ENCODE peak calls at places on chromosome 14, in six cellular contexts. R is GM12878, E is H1, G is HepG2, C is K562, V is SK-N-SH. X is an unnamed sample.
A peak's percentile ranks its signal among the peaks of the same experiment; 100 is the strongest.

GRCh38 chr14:22465201-22465835 is 123.7 kb downstream of the DAD1 start:
- DNase-seq in R (no peak), E (no peak), G (no peak), C (no peak), V (no peak), X (no peak)

GRCh38 chr14:104385189-104386135 is 194.1 kb upstream of the C14orf180 start:
- DNase-seq in R (no peak), E (no peak), G (no peak), C (no peak), V (no peak), X (no peak)

GRCh38 chr14:30681752-30682355 is 59.7 kb downstream of the SCFD1 start:
- DNase-seq in R (no peak), E (no peak), G (peak; percentile 57), C (peak; percentile 7), V (peak; percentile 26), X (no peak)

GRCh38 chr14:98198385-98198784 is 1073.6 kb downstream of the BCL11B start:
- DNase-seq in R (no peak), E (no peak), G (no peak), C (no peak), V (no peak), X (no peak)

GRCh38 chr14:105173901-105174894 is 5.6 kb upstream of the JAG2 start:
- DNase-seq in R (no peak), E (no peak), G (no peak), C (no peak), V (no peak), X (peak; percentile 59)

GRCh38 chr14:28097585-28097984 is 669.0 kb upstream of the FOXG1 start:
- DNase-seq in R (no peak), E (no peak), G (no peak), C (no peak), V (peak; percentile 7), X (no peak)

GRCh38 chr14:19874842-19875241 is at the start of gene OR4K2:
- DNase-seq in R (no peak), E (no peak), G (no peak), C (no peak), V (no peak), X (no peak)

GRCh38 chr14:37585971-37586759 is 8.9 kb downstream of the FOXA1 start:
- DNase-seq in R (no peak), E (no peak), G (no peak), C (no peak), V (no peak), X (no peak)

GRCh38 chr14:65357091-65357490 is 55.4 kb upstream of the FUT8 start:
- DNase-seq in R (no peak), E (no peak), G (no peak), C (no peak), V (no peak), X (no peak)

GRCh38 chr14:64979336-64980074 is 7.2 kb upstream of the FNTB start:
- DNase-seq in R (no peak), E (no peak), G (no peak), C (no peak), V (no peak), X (no peak)

GRCh38 chr14:22871200-22871961 is at the start of gene LRP10:
- DNase-seq in R (peak; percentile 78), E (peak; percentile 94), G (peak; percentile 95), C (peak; percentile 94), V (peak; percentile 93), X (peak; percentile 80)

GRCh38 chr14:102408729-102409128 is 46.0 kb downstream of the TECPR2 start:
- DNase-seq in R (no peak), E (no peak), G (no peak), C (no peak), V (no peak), X (no peak)

GRCh38 chr14:54709867-54710266 is 142.9 kb downstream of the SAMD4A start:
- DNase-seq in R (no peak), E (no peak), G (peak; percentile 17), C (no peak), V (no peak), X (no peak)

DNA sequence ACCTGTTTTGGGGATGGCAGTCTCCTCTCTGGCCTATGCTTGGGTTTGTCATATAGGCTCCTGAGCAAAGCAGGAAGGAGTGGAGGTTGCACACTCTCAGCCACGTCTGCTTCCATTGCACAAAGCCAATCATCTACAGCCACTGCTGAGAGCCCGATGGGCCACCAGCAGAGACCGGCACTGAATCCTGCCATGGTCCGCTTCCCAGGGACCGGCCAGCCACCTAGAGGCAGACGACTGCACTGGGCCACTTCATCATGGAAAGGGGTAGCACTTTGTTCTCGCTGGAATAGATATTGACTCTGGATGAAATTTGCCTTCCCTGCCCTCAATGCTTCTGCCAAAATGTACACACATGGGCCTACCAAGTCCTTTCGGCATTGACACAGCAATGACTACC is 22.3 kb downstream of the DLK1 start:
- DNase-seq in R (no peak), E (no peak), G (no peak), C (no peak), V (no peak), X (no peak)
- TF ChIP-seq CTCF in R (no peak), E (peak; percentile 34), G (peak; percentile 12), C (peak; percentile 15), V (no peak), X (no peak)

DNA sequence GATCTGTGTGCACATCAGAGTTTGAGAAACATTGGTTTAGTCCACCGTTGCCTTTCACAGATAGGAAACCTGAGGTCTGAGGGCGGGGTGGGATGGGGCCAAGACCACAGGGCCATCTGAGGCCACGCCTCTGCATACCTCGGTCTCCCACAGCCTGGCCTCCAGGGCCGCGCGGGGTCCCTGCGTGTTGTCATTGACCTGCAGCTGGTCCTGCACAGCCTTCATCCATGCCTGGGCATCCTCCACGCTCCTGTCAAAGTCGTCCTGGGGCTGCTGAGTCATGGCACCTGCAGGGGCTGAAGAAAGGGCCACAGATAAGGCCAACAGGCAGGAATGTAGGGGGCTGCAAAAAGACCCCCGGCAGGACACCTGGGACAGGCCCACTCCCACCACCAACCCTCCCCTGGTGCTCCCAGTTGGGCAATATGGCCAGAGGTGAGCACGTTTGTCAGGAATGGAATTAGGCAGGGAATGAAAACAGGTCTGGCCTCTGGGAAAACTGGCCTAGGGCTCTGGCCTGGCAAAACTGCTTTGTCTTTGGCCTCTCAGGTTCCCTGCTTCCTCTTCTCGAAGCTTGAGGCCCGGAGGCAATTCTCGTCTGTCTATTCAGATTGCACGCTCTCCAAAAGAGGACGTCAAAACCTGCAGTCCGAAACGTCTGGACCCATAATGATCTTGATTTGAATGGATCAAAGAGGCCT is 40.8 kb downstream of the SYNE3 start:
- DNase-seq in R (no peak), E (no peak), G (no peak), C (no peak), V (no peak), X (no peak)
- TF ChIP-seq GABPA in R (no peak), E (no peak), G (no peak), C (no peak), V (no peak), X (no peak)

GRCh38 chr14:95835331-95835730 is 41.3 kb upstream of the TUNAR start:
- DNase-seq in R (no peak), E (peak; percentile 26), G (peak; percentile 5), C (no peak), V (no peak), X (peak; percentile 22)

GRCh38 chr14:95834491-95834890 is 42.1 kb upstream of the TUNAR start:
- DNase-seq in R (no peak), E (no peak), G (no peak), C (no peak), V (no peak), X (no peak)

GRCh38 chr14:95832012-95832411 is 44.6 kb upstream of the TUNAR start:
- DNase-seq in R (no peak), E (peak; percentile 52), G (no peak), C (no peak), V (no peak), X (no peak)

GRCh38 chr14:95831041-95831440 is 45.6 kb upstream of the TUNAR start:
- DNase-seq in R (no peak), E (peak; percentile 13), G (no peak), C (no peak), V (no peak), X (no peak)

DNA sequence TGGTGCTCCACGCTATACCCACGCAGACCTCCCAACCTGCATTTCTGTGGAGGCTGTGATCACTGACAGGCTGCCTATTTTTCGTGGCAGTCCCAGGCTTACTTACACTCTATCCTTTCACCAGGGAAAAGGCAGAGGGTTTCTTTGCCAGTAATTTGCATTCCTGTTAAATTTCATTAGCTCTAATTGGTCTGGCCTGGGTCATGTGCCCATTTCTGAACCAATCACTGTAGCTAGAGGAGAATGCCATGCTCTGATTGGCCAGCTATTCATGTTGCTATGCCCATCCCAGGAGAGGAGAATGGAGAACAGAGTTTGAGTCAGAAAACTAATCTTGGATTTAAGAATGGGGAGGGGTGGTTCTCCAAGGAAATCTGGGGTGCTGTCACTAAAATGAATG is 43.2 kb upstream of the TUNAR start:
- DNase-seq in R (no peak), E (no peak), G (no peak), C (peak; percentile 9), V (peak; percentile 25), X (no peak)
- H3K27ac ChIP-seq in R (no peak overlapping the region), E (no peak overlapping the region), G (no peak overlapping the region), C (no peak overlapping the region), V (no peak overlapping the region), X (no peak overlapping the region)

GRCh38 chr14:100827140-100827517 is 1.2 kb downstream of the MEG3 start:
- DNase-seq in R (no peak), E (no peak), G (no peak), C (no peak), V (no peak), X (no peak)

GRCh38 chr14:100826371-100827139 is 637 bp downstream of the MEG3 start:
- DNase-seq in R (no peak), E (no peak), G (no peak), C (no peak), V (no peak), X (no peak)

GRCh38 chr14:100828448-100828834 is 2.5 kb downstream of the MEG3 start:
- DNase-seq in R (no peak), E (no peak), G (no peak), C (no peak), V (no peak), X (no peak)

GRCh38 chr14:100825691-100826331 is at the start of gene MEG3:
- DNase-seq in R (no peak), E (no peak), G (no peak), C (no peak), V (no peak), X (no peak)

DNA sequence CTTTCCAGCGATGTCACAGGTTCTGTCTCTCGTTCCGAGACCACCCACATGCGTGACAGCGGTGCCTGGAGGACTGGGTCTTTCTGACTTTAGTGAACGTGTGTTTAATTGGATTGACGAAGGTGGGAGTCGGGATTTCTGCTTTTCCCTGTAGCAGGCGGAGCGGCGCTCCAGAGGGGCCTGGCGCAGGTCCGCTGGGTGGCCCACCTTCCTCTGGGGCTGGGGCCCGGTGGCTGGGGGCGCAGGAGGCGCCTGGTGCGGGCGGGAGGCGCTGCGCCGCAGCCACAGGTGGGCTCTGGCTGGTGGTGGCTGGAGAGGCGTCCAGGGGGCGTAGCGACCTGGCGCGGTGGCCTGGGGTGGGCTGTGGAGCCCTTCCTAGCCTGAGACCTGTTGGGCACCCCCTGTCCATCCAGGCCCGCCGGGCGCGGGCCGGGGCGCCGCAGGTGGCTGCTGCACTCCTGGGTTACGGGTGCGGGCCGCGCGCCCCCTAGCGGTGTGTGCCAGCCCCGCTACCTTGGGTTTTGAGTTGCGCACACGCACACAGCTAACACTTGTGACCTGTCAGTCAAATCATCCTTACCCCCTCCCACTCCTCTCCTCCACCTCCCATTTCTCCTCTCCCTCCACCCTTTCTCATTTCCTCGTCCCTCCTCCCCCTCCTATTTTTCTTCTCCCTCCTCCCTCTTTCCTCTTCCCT is 2.0 kb downstream of the MEG3 start:
- DNase-seq in R (no peak), E (no peak), G (no peak), C (peak; percentile 28), V (no peak), X (no peak)
- TF ChIP-seq CTCF in R (no peak), E (peak; percentile 30), G (no peak), C (peak; percentile 50), V (no peak), X (no peak)